ENCODE peak calls at places on chromosomes 5 and 9, in nine cellular contexts. One of them, this sample, is unnamed.
A peak's percentile ranks its signal among the peaks of the same experiment; 100 is the strongest.

GRCh38 chr5:102754499-102755424 is at the start of gene PAM:
- DNase-seq in stimulated activated CD4-positive, alpha-beta T cell treated with anti-CD3 and anti-CD28 coated beads, TNF-alpha, amount 100 ng/mL, for 1 hour: peak; percentile 62
- DNase-seq in renal cortical epithelial cell: peak; percentile 30
- DNase-seq in left ventricle myocardium inferior: peak; percentile 85
- DNase-seq in HFFc6: peak; percentile 57
- DNase-seq in activated T-helper 1 cell treated with anti-CD3 and anti-CD28 coated beads, Interleukin-2, amount 50 U/mL, for 16 hours: peak; percentile 65
- DNase-seq in A549: peak; percentile 49
- DNase-seq in KBM-7: peak; percentile 87
- DNase-seq in Ammon's horn: peak; percentile 72
- DNase-seq in this sample: peak; percentile 80

GRCh38 chr5:178324481-178325310 is 92.1 kb upstream of the PHYKPL start:
- DNase-seq in stimulated activated CD4-positive, alpha-beta T cell treated with anti-CD3 and anti-CD28 coated beads, TNF-alpha, amount 100 ng/mL, for 1 hour: no peak
- DNase-seq in renal cortical epithelial cell: no peak
- DNase-seq in left ventricle myocardium inferior: no peak
- DNase-seq in HFFc6: no peak
- DNase-seq in activated T-helper 1 cell treated with anti-CD3 and anti-CD28 coated beads, Interleukin-2, amount 50 U/mL, for 16 hours: no peak
- DNase-seq in A549: no peak
- DNase-seq in KBM-7: no peak
- DNase-seq in Ammon's horn: no peak
- DNase-seq in this sample: no peak

GRCh38 chr9:114289106-114289505 is 33.8 kb upstream of the ORM1 start:
- DNase-seq in stimulated activated CD4-positive, alpha-beta T cell treated with anti-CD3 and anti-CD28 coated beads, TNF-alpha, amount 100 ng/mL, for 1 hour: no peak
- DNase-seq in renal cortical epithelial cell: no peak
- DNase-seq in left ventricle myocardium inferior: peak; percentile 9
- DNase-seq in HFFc6: no peak
- DNase-seq in activated T-helper 1 cell treated with anti-CD3 and anti-CD28 coated beads, Interleukin-2, amount 50 U/mL, for 16 hours: no peak
- DNase-seq in A549: no peak
- DNase-seq in KBM-7: no peak
- DNase-seq in Ammon's horn: no peak
- DNase-seq in this sample: no peak

GRCh38 chr9:1044643-1045042 is 5.5 kb upstream of the DMRT2 start:
- DNase-seq in stimulated activated CD4-positive, alpha-beta T cell treated with anti-CD3 and anti-CD28 coated beads, TNF-alpha, amount 100 ng/mL, for 1 hour: no peak
- DNase-seq in renal cortical epithelial cell: no peak
- DNase-seq in left ventricle myocardium inferior: peak; percentile 36
- DNase-seq in HFFc6: no peak
- DNase-seq in activated T-helper 1 cell treated with anti-CD3 and anti-CD28 coated beads, Interleukin-2, amount 50 U/mL, for 16 hours: no peak
- DNase-seq in A549: no peak
- DNase-seq in KBM-7: no peak
- DNase-seq in Ammon's horn: no peak
- DNase-seq in this sample: no peak

GRCh38 chr5:5648694-5649093 is 226.2 kb downstream of the ICE1 start:
- DNase-seq in stimulated activated CD4-positive, alpha-beta T cell treated with anti-CD3 and anti-CD28 coated beads, TNF-alpha, amount 100 ng/mL, for 1 hour: no peak
- DNase-seq in renal cortical epithelial cell: no peak
- DNase-seq in left ventricle myocardium inferior: no peak
- DNase-seq in HFFc6: no peak
- DNase-seq in activated T-helper 1 cell treated with anti-CD3 and anti-CD28 coated beads, Interleukin-2, amount 50 U/mL, for 16 hours: no peak
- DNase-seq in A549: no peak
- DNase-seq in KBM-7: no peak
- DNase-seq in Ammon's horn: no peak
- DNase-seq in this sample: no peak

GRCh38 chr5:93048858-93049257 is 532.2 kb downstream of the NR2F1-AS1 start:
- DNase-seq in stimulated activated CD4-positive, alpha-beta T cell treated with anti-CD3 and anti-CD28 coated beads, TNF-alpha, amount 100 ng/mL, for 1 hour: no peak
- DNase-seq in renal cortical epithelial cell: no peak
- DNase-seq in left ventricle myocardium inferior: no peak
- DNase-seq in HFFc6: no peak
- DNase-seq in activated T-helper 1 cell treated with anti-CD3 and anti-CD28 coated beads, Interleukin-2, amount 50 U/mL, for 16 hours: no peak
- DNase-seq in A549: no peak
- DNase-seq in KBM-7: no peak
- DNase-seq in Ammon's horn: no peak
- DNase-seq in this sample: no peak

GRCh38 chr9:127417130-127418036 is 6.8 kb upstream of the ZNF79 start:
- DNase-seq in stimulated activated CD4-positive, alpha-beta T cell treated with anti-CD3 and anti-CD28 coated beads, TNF-alpha, amount 100 ng/mL, for 1 hour: no peak
- DNase-seq in renal cortical epithelial cell: no peak
- DNase-seq in left ventricle myocardium inferior: no peak
- DNase-seq in HFFc6: peak; percentile 93
- DNase-seq in activated T-helper 1 cell treated with anti-CD3 and anti-CD28 coated beads, Interleukin-2, amount 50 U/mL, for 16 hours: no peak
- DNase-seq in A549: peak; percentile 29
- DNase-seq in KBM-7: no peak
- DNase-seq in Ammon's horn: no peak
- DNase-seq in this sample: no peak

GRCh38 chr9:91241909-91242308 is 119.8 kb downstream of the AUH start:
- DNase-seq in stimulated activated CD4-positive, alpha-beta T cell treated with anti-CD3 and anti-CD28 coated beads, TNF-alpha, amount 100 ng/mL, for 1 hour: no peak
- DNase-seq in renal cortical epithelial cell: peak; percentile 83
- DNase-seq in left ventricle myocardium inferior: no peak
- DNase-seq in HFFc6: no peak
- DNase-seq in activated T-helper 1 cell treated with anti-CD3 and anti-CD28 coated beads, Interleukin-2, amount 50 U/mL, for 16 hours: no peak
- DNase-seq in A549: no peak
- DNase-seq in KBM-7: no peak
- DNase-seq in Ammon's horn: peak; percentile 38
- DNase-seq in this sample: peak; percentile 19

GRCh38 chr5:131635755-131636479 is 888 bp upstream of the RAPGEF6 start:
- DNase-seq in stimulated activated CD4-positive, alpha-beta T cell treated with anti-CD3 and anti-CD28 coated beads, TNF-alpha, amount 100 ng/mL, for 1 hour: no peak
- DNase-seq in renal cortical epithelial cell: peak; percentile 54
- DNase-seq in left ventricle myocardium inferior: no peak
- DNase-seq in HFFc6: no peak
- DNase-seq in activated T-helper 1 cell treated with anti-CD3 and anti-CD28 coated beads, Interleukin-2, amount 50 U/mL, for 16 hours: no peak
- DNase-seq in A549: peak; percentile 6
- DNase-seq in KBM-7: no peak
- DNase-seq in Ammon's horn: no peak
- DNase-seq in this sample: no peak

GRCh38 chr5:123610209-123610608 is 98.2 kb downstream of the CSNK1G3 start:
- DNase-seq in stimulated activated CD4-positive, alpha-beta T cell treated with anti-CD3 and anti-CD28 coated beads, TNF-alpha, amount 100 ng/mL, for 1 hour: no peak
- DNase-seq in renal cortical epithelial cell: peak; percentile 11
- DNase-seq in left ventricle myocardium inferior: no peak
- DNase-seq in HFFc6: peak; percentile 4
- DNase-seq in activated T-helper 1 cell treated with anti-CD3 and anti-CD28 coated beads, Interleukin-2, amount 50 U/mL, for 16 hours: no peak
- DNase-seq in A549: no peak
- DNase-seq in KBM-7: no peak
- DNase-seq in Ammon's horn: no peak
- DNase-seq in this sample: no peak

GRCh38 chr5:69083412-69083811 is 10.4 kb upstream of the SLC30A5 start:
- DNase-seq in stimulated activated CD4-positive, alpha-beta T cell treated with anti-CD3 and anti-CD28 coated beads, TNF-alpha, amount 100 ng/mL, for 1 hour: no peak
- DNase-seq in renal cortical epithelial cell: peak; percentile 43
- DNase-seq in left ventricle myocardium inferior: no peak
- DNase-seq in HFFc6: no peak
- DNase-seq in activated T-helper 1 cell treated with anti-CD3 and anti-CD28 coated beads, Interleukin-2, amount 50 U/mL, for 16 hours: no peak
- DNase-seq in A549: peak; percentile 66
- DNase-seq in KBM-7: peak; percentile 46
- DNase-seq in Ammon's horn: no peak
- DNase-seq in this sample: peak; percentile 67

GRCh38 chr9:89388868-89389177 is 70.5 kb downstream of the SECISBP2 start:
- DNase-seq in stimulated activated CD4-positive, alpha-beta T cell treated with anti-CD3 and anti-CD28 coated beads, TNF-alpha, amount 100 ng/mL, for 1 hour: no peak
- DNase-seq in renal cortical epithelial cell: no peak
- DNase-seq in left ventricle myocardium inferior: no peak
- DNase-seq in HFFc6: no peak
- DNase-seq in activated T-helper 1 cell treated with anti-CD3 and anti-CD28 coated beads, Interleukin-2, amount 50 U/mL, for 16 hours: no peak
- DNase-seq in A549: no peak
- DNase-seq in KBM-7: no peak
- DNase-seq in Ammon's horn: no peak
- DNase-seq in this sample: no peak

GRCh38 chr9:100317706-100318105 is 35.0 kb downstream of the TEX10 start:
- DNase-seq in stimulated activated CD4-positive, alpha-beta T cell treated with anti-CD3 and anti-CD28 coated beads, TNF-alpha, amount 100 ng/mL, for 1 hour: no peak
- DNase-seq in renal cortical epithelial cell: no peak
- DNase-seq in left ventricle myocardium inferior: no peak
- DNase-seq in HFFc6: peak; percentile 74
- DNase-seq in activated T-helper 1 cell treated with anti-CD3 and anti-CD28 coated beads, Interleukin-2, amount 50 U/mL, for 16 hours: no peak
- DNase-seq in A549: no peak
- DNase-seq in KBM-7: no peak
- DNase-seq in Ammon's horn: no peak
- DNase-seq in this sample: no peak

GRCh38 chr5:125126050-125126449 is 379.6 kb upstream of the ZNF608 start:
- DNase-seq in stimulated activated CD4-positive, alpha-beta T cell treated with anti-CD3 and anti-CD28 coated beads, TNF-alpha, amount 100 ng/mL, for 1 hour: no peak
- DNase-seq in renal cortical epithelial cell: no peak
- DNase-seq in left ventricle myocardium inferior: no peak
- DNase-seq in HFFc6: no peak
- DNase-seq in activated T-helper 1 cell treated with anti-CD3 and anti-CD28 coated beads, Interleukin-2, amount 50 U/mL, for 16 hours: no peak
- DNase-seq in A549: no peak
- DNase-seq in KBM-7: no peak
- DNase-seq in Ammon's horn: no peak
- DNase-seq in this sample: no peak

GRCh38 chr5:96431376-96432244 is 1.4 kb downstream of the PCSK1 start:
- DNase-seq in stimulated activated CD4-positive, alpha-beta T cell treated with anti-CD3 and anti-CD28 coated beads, TNF-alpha, amount 100 ng/mL, for 1 hour: no peak
- DNase-seq in renal cortical epithelial cell: peak; percentile 3
- DNase-seq in left ventricle myocardium inferior: no peak
- DNase-seq in HFFc6: no peak
- DNase-seq in activated T-helper 1 cell treated with anti-CD3 and anti-CD28 coated beads, Interleukin-2, amount 50 U/mL, for 16 hours: no peak
- DNase-seq in A549: no peak
- DNase-seq in KBM-7: no peak
- DNase-seq in Ammon's horn: no peak
- DNase-seq in this sample: no peak

GRCh38 chr5:98570010-98570409 is 203.5 kb upstream of the RGMB start:
- DNase-seq in stimulated activated CD4-positive, alpha-beta T cell treated with anti-CD3 and anti-CD28 coated beads, TNF-alpha, amount 100 ng/mL, for 1 hour: no peak
- DNase-seq in renal cortical epithelial cell: peak; percentile 4
- DNase-seq in left ventricle myocardium inferior: no peak
- DNase-seq in HFFc6: peak; percentile 48
- DNase-seq in activated T-helper 1 cell treated with anti-CD3 and anti-CD28 coated beads, Interleukin-2, amount 50 U/mL, for 16 hours: no peak
- DNase-seq in A549: no peak
- DNase-seq in KBM-7: no peak
- DNase-seq in Ammon's horn: no peak
- DNase-seq in this sample: no peak

GRCh38 chr5:135356522-135357318 is 42.3 kb downstream of the MACROH2A1 start:
- DNase-seq in stimulated activated CD4-positive, alpha-beta T cell treated with anti-CD3 and anti-CD28 coated beads, TNF-alpha, amount 100 ng/mL, for 1 hour: no peak
- DNase-seq in renal cortical epithelial cell: peak; percentile 7
- DNase-seq in left ventricle myocardium inferior: peak; percentile 83
- DNase-seq in HFFc6: peak; percentile 78
- DNase-seq in activated T-helper 1 cell treated with anti-CD3 and anti-CD28 coated beads, Interleukin-2, amount 50 U/mL, for 16 hours: no peak
- DNase-seq in A549: no peak
- DNase-seq in KBM-7: no peak
- DNase-seq in Ammon's horn: no peak
- DNase-seq in this sample: peak; percentile 16

GRCh38 chr5:160479220-160479619 is 57.6 kb downstream of the PTTG1 start:
- DNase-seq in stimulated activated CD4-positive, alpha-beta T cell treated with anti-CD3 and anti-CD28 coated beads, TNF-alpha, amount 100 ng/mL, for 1 hour: no peak
- DNase-seq in renal cortical epithelial cell: no peak
- DNase-seq in left ventricle myocardium inferior: no peak
- DNase-seq in HFFc6: no peak
- DNase-seq in activated T-helper 1 cell treated with anti-CD3 and anti-CD28 coated beads, Interleukin-2, amount 50 U/mL, for 16 hours: no peak
- DNase-seq in A549: no peak
- DNase-seq in KBM-7: no peak
- DNase-seq in Ammon's horn: no peak
- DNase-seq in this sample: no peak

GRCh38 chr5:15694694-15695093 is 194.7 kb downstream of the FBXL7 start:
- DNase-seq in stimulated activated CD4-positive, alpha-beta T cell treated with anti-CD3 and anti-CD28 coated beads, TNF-alpha, amount 100 ng/mL, for 1 hour: no peak
- DNase-seq in renal cortical epithelial cell: no peak
- DNase-seq in left ventricle myocardium inferior: no peak
- DNase-seq in HFFc6: peak; percentile 17
- DNase-seq in activated T-helper 1 cell treated with anti-CD3 and anti-CD28 coated beads, Interleukin-2, amount 50 U/mL, for 16 hours: no peak
- DNase-seq in A549: no peak
- DNase-seq in KBM-7: no peak
- DNase-seq in Ammon's horn: no peak
- DNase-seq in this sample: no peak

GRCh38 chr5:137446611-137447010 is 52.5 kb downstream of the SPOCK1 start:
- DNase-seq in stimulated activated CD4-positive, alpha-beta T cell treated with anti-CD3 and anti-CD28 coated beads, TNF-alpha, amount 100 ng/mL, for 1 hour: no peak
- DNase-seq in renal cortical epithelial cell: no peak
- DNase-seq in left ventricle myocardium inferior: no peak
- DNase-seq in HFFc6: no peak
- DNase-seq in activated T-helper 1 cell treated with anti-CD3 and anti-CD28 coated beads, Interleukin-2, amount 50 U/mL, for 16 hours: no peak
- DNase-seq in A549: no peak
- DNase-seq in KBM-7: no peak
- DNase-seq in Ammon's horn: no peak
- DNase-seq in this sample: no peak

GRCh38 chr9:92266486-92266885 is 27.0 kb downstream of the IARS1 start:
- DNase-seq in stimulated activated CD4-positive, alpha-beta T cell treated with anti-CD3 and anti-CD28 coated beads, TNF-alpha, amount 100 ng/mL, for 1 hour: no peak
- DNase-seq in renal cortical epithelial cell: no peak
- DNase-seq in left ventricle myocardium inferior: peak; percentile 21
- DNase-seq in HFFc6: no peak
- DNase-seq in activated T-helper 1 cell treated with anti-CD3 and anti-CD28 coated beads, Interleukin-2, amount 50 U/mL, for 16 hours: no peak
- DNase-seq in A549: no peak
- DNase-seq in KBM-7: no peak
- DNase-seq in Ammon's horn: no peak
- DNase-seq in this sample: no peak

GRCh38 chr9:26725573-26725972 is 167.0 kb downstream of the CAAP1 start:
- DNase-seq in stimulated activated CD4-positive, alpha-beta T cell treated with anti-CD3 and anti-CD28 coated beads, TNF-alpha, amount 100 ng/mL, for 1 hour: no peak
- DNase-seq in renal cortical epithelial cell: peak; percentile 41
- DNase-seq in left ventricle myocardium inferior: no peak
- DNase-seq in HFFc6: no peak
- DNase-seq in activated T-helper 1 cell treated with anti-CD3 and anti-CD28 coated beads, Interleukin-2, amount 50 U/mL, for 16 hours: no peak
- DNase-seq in A549: no peak
- DNase-seq in KBM-7: no peak
- DNase-seq in Ammon's horn: no peak
- DNase-seq in this sample: no peak

GRCh38 chr9:31137850-31138160 is 1246.6 kb upstream of the ACO1 start:
- DNase-seq in stimulated activated CD4-positive, alpha-beta T cell treated with anti-CD3 and anti-CD28 coated beads, TNF-alpha, amount 100 ng/mL, for 1 hour: no peak
- DNase-seq in renal cortical epithelial cell: peak; percentile 69
- DNase-seq in left ventricle myocardium inferior: no peak
- DNase-seq in HFFc6: no peak
- DNase-seq in activated T-helper 1 cell treated with anti-CD3 and anti-CD28 coated beads, Interleukin-2, amount 50 U/mL, for 16 hours: no peak
- DNase-seq in A549: no peak
- DNase-seq in KBM-7: no peak
- DNase-seq in Ammon's horn: no peak
- DNase-seq in this sample: no peak

GRCh38 chr9:12813960-12814876 is 39.4 kb downstream of the LURAP1L start:
- DNase-seq in stimulated activated CD4-positive, alpha-beta T cell treated with anti-CD3 and anti-CD28 coated beads, TNF-alpha, amount 100 ng/mL, for 1 hour: no peak
- DNase-seq in renal cortical epithelial cell: peak; percentile 100
- DNase-seq in left ventricle myocardium inferior: no peak
- DNase-seq in HFFc6: peak; percentile 93
- DNase-seq in activated T-helper 1 cell treated with anti-CD3 and anti-CD28 coated beads, Interleukin-2, amount 50 U/mL, for 16 hours: no peak
- DNase-seq in A549: peak; percentile 96
- DNase-seq in KBM-7: no peak
- DNase-seq in Ammon's horn: peak; percentile 57
- DNase-seq in this sample: peak; percentile 92

GRCh38 chr9:111516061-111516465 is 8.9 kb upstream of the ZNF483 start:
- DNase-seq in stimulated activated CD4-positive, alpha-beta T cell treated with anti-CD3 and anti-CD28 coated beads, TNF-alpha, amount 100 ng/mL, for 1 hour: no peak
- DNase-seq in renal cortical epithelial cell: peak; percentile 12
- DNase-seq in left ventricle myocardium inferior: no peak
- DNase-seq in HFFc6: no peak
- DNase-seq in activated T-helper 1 cell treated with anti-CD3 and anti-CD28 coated beads, Interleukin-2, amount 50 U/mL, for 16 hours: no peak
- DNase-seq in A549: peak; percentile 28
- DNase-seq in KBM-7: no peak
- DNase-seq in Ammon's horn: no peak
- DNase-seq in this sample: no peak

GRCh38 chr5:114360816-114361723 is 800 bp upstream of the KCNN2 start:
- DNase-seq in stimulated activated CD4-positive, alpha-beta T cell treated with anti-CD3 and anti-CD28 coated beads, TNF-alpha, amount 100 ng/mL, for 1 hour: no peak
- DNase-seq in renal cortical epithelial cell: no peak
- DNase-seq in left ventricle myocardium inferior: peak; percentile 22
- DNase-seq in HFFc6: peak; percentile 7
- DNase-seq in activated T-helper 1 cell treated with anti-CD3 and anti-CD28 coated beads, Interleukin-2, amount 50 U/mL, for 16 hours: no peak
- DNase-seq in A549: peak; percentile 2
- DNase-seq in KBM-7: peak; percentile 15
- DNase-seq in Ammon's horn: peak; percentile 53
- DNase-seq in this sample: peak; percentile 17

GRCh38 chr9:129580211-129580915 is 40.5 kb downstream of the C9orf50 start:
- DNase-seq in stimulated activated CD4-positive, alpha-beta T cell treated with anti-CD3 and anti-CD28 coated beads, TNF-alpha, amount 100 ng/mL, for 1 hour: no peak
- DNase-seq in renal cortical epithelial cell: peak; percentile 70
- DNase-seq in left ventricle myocardium inferior: no peak
- DNase-seq in HFFc6: no peak
- DNase-seq in activated T-helper 1 cell treated with anti-CD3 and anti-CD28 coated beads, Interleukin-2, amount 50 U/mL, for 16 hours: no peak
- DNase-seq in A549: no peak
- DNase-seq in KBM-7: no peak
- DNase-seq in Ammon's horn: no peak
- DNase-seq in this sample: peak; percentile 91

GRCh38 chr9:137482094-137482781 is 23.1 kb upstream of the NSMF start:
- DNase-seq in stimulated activated CD4-positive, alpha-beta T cell treated with anti-CD3 and anti-CD28 coated beads, TNF-alpha, amount 100 ng/mL, for 1 hour: no peak
- DNase-seq in renal cortical epithelial cell: peak; percentile 72
- DNase-seq in left ventricle myocardium inferior: no peak
- DNase-seq in HFFc6: peak; percentile 63
- DNase-seq in activated T-helper 1 cell treated with anti-CD3 and anti-CD28 coated beads, Interleukin-2, amount 50 U/mL, for 16 hours: no peak
- DNase-seq in A549: peak; percentile 68
- DNase-seq in KBM-7: peak; percentile 78
- DNase-seq in Ammon's horn: peak; percentile 67
- DNase-seq in this sample: peak; percentile 34